ENCODE peak calls at places on chromosomes 4 and X, in four cellular contexts. One of them, this sample, is unnamed.

GRCh38 chrX:38638952-38639529 is 77.7 kb downstream of the TSPAN7 start:
- DNase-seq in HepG2: peak; percentile 28
- DNase-seq in tibial nerve: no peak
- DNase-seq in right lobe of liver: no peak
- DNase-seq in this sample: no peak

GRCh38 chrX:134396174-134396573 is 63.8 kb upstream of the HPRT1 start:
- DNase-seq in HepG2: no peak
- DNase-seq in tibial nerve: no peak
- DNase-seq in right lobe of liver: no peak
- DNase-seq in this sample: no peak

GRCh38 chr4:521636-522330 is 22.8 kb downstream of the PIGG start:
- DNase-seq in HepG2: no peak
- DNase-seq in tibial nerve: no peak
- DNase-seq in right lobe of liver: no peak
- DNase-seq in this sample: no peak

GRCh38 chr4:158018090-158018808 is 154.6 kb downstream of the GASK1B start:
- DNase-seq in HepG2: no peak
- DNase-seq in tibial nerve: no peak
- DNase-seq in right lobe of liver: no peak
- DNase-seq in this sample: no peak

GRCh38 chr4:124322234-124322831 is 390.2 kb downstream of the ANKRD50 start:
- DNase-seq in HepG2: peak; percentile 8
- DNase-seq in tibial nerve: no peak
- DNase-seq in right lobe of liver: no peak
- DNase-seq in this sample: no peak

GRCh38 chrX:63686878-63687714 is 97.9 kb downstream of the ARHGEF9 start:
- DNase-seq in HepG2: peak; percentile 23
- DNase-seq in tibial nerve: no peak
- DNase-seq in right lobe of liver: no peak
- DNase-seq in this sample: no peak

GRCh38 chr4:67762091-67762490 is 7.9 kb upstream of the GNRHR start:
- DNase-seq in HepG2: no peak
- DNase-seq in tibial nerve: no peak
- DNase-seq in right lobe of liver: no peak
- DNase-seq in this sample: no peak

GRCh38 chr4:42281324-42282020 is 115.8 kb upstream of the SHISA3 start:
- DNase-seq in HepG2: no peak
- DNase-seq in tibial nerve: no peak
- DNase-seq in right lobe of liver: no peak
- DNase-seq in this sample: no peak

GRCh38 chr4:82903737-82904136 is 3.2 kb downstream of the THAP9 start:
- DNase-seq in HepG2: no peak
- DNase-seq in tibial nerve: no peak
- DNase-seq in right lobe of liver: no peak
- DNase-seq in this sample: no peak

GRCh38 chrX:151178746-151179145 is 2.4 kb downstream of the GPR50 start:
- DNase-seq in HepG2: no peak
- DNase-seq in tibial nerve: no peak
- DNase-seq in right lobe of liver: no peak
- DNase-seq in this sample: no peak

GRCh38 chrX:51776851-51777250 is 33.6 kb downstream of the GSPT2 start:
- DNase-seq in HepG2: no peak
- DNase-seq in tibial nerve: no peak
- DNase-seq in right lobe of liver: no peak
- DNase-seq in this sample: no peak

GRCh38 chrX:16496175-16496574 is 153.8 kb upstream of the S100G start:
- DNase-seq in HepG2: no peak
- DNase-seq in tibial nerve: no peak
- DNase-seq in right lobe of liver: no peak
- DNase-seq in this sample: no peak

GRCh38 chr4:184664445-184665210 is 15.1 kb downstream of the PRIMPOL start:
- DNase-seq in HepG2: no peak
- DNase-seq in tibial nerve: no peak
- DNase-seq in right lobe of liver: no peak
- DNase-seq in this sample: no peak

GRCh38 chr4:168515222-168516011 is 18.6 kb downstream of the PALLD start:
- DNase-seq in HepG2: no peak
- DNase-seq in tibial nerve: no peak
- DNase-seq in right lobe of liver: no peak
- DNase-seq in this sample: no peak

GRCh38 chr4:80471701-80472100 is 136.2 kb downstream of the CFAP299 start:
- DNase-seq in HepG2: no peak
- DNase-seq in tibial nerve: no peak
- DNase-seq in right lobe of liver: peak; percentile 65
- DNase-seq in this sample: no peak

GRCh38 chr4:123298798-123299197 is 97.8 kb upstream of the SPRY1 start:
- DNase-seq in HepG2: no peak
- DNase-seq in tibial nerve: no peak
- DNase-seq in right lobe of liver: no peak
- DNase-seq in this sample: no peak

GRCh38 chrX:10007604-10008003 is 40.4 kb downstream of the CLDN34 start:
- DNase-seq in HepG2: no peak
- DNase-seq in tibial nerve: no peak
- DNase-seq in right lobe of liver: no peak
- DNase-seq in this sample: no peak

GRCh38 chr4:153651961-153652784 is 31.9 kb upstream of the TLR2 start:
- DNase-seq in HepG2: no peak
- DNase-seq in tibial nerve: no peak
- DNase-seq in right lobe of liver: no peak
- DNase-seq in this sample: no peak

GRCh38 chr4:27692868-27693634 is 832.4 kb downstream of the STIM2 start:
- DNase-seq in HepG2: no peak
- DNase-seq in tibial nerve: no peak
- DNase-seq in right lobe of liver: no peak
- DNase-seq in this sample: no peak

GRCh38 chrX:134753185-134754008 is 95.1 kb upstream of the PLAC1 start:
- DNase-seq in HepG2: peak; percentile 1
- DNase-seq in tibial nerve: no peak
- DNase-seq in right lobe of liver: no peak
- DNase-seq in this sample: no peak

GRCh38 chr4:3679851-3680311 is 86.3 kb upstream of the ADRA2C start:
- DNase-seq in HepG2: no peak
- DNase-seq in tibial nerve: no peak
- DNase-seq in right lobe of liver: no peak
- DNase-seq in this sample: peak; percentile 44

GRCh38 chr4:55609393-55609821 is 17.4 kb upstream of the PDCL2 start:
- DNase-seq in HepG2: no peak
- DNase-seq in tibial nerve: no peak
- DNase-seq in right lobe of liver: no peak
- DNase-seq in this sample: no peak

GRCh38 chrX:1903380-1903935 is 288.6 kb downstream of the ASMT start:
- DNase-seq in HepG2: peak; percentile 70
- DNase-seq in tibial nerve: no peak
- DNase-seq in right lobe of liver: no peak
- DNase-seq in this sample: no peak

GRCh38 chr4:41369680-41370079 is 113.0 kb downstream of the UCHL1 start:
- DNase-seq in HepG2: no peak
- DNase-seq in tibial nerve: no peak
- DNase-seq in right lobe of liver: peak; percentile 62
- DNase-seq in this sample: peak; percentile 88

GRCh38 chr4:152735302-152735917 is 44.1 kb downstream of the TIGD4 start:
- DNase-seq in HepG2: no peak
- DNase-seq in tibial nerve: no peak
- DNase-seq in right lobe of liver: no peak
- DNase-seq in this sample: no peak

GRCh38 chr4:184344899-184345572 is 127.4 kb upstream of the ENPP6 start:
- DNase-seq in HepG2: no peak
- DNase-seq in tibial nerve: no peak
- DNase-seq in right lobe of liver: peak; percentile 65
- DNase-seq in this sample: peak; percentile 78

GRCh38 chr4:167234388-167234881 is at the start of gene SPOCK3:
- DNase-seq in HepG2: no peak
- DNase-seq in tibial nerve: no peak
- DNase-seq in right lobe of liver: peak; percentile 61
- DNase-seq in this sample: peak; percentile 12

GRCh38 chr4:85761803-85762202 is 286.9 kb downstream of the ARHGAP24 start:
- DNase-seq in HepG2: no peak
- DNase-seq in tibial nerve: peak; percentile 23
- DNase-seq in right lobe of liver: no peak
- DNase-seq in this sample: peak; percentile 23

GRCh38 chrX:71177327-71177726 is 32.7 kb downstream of the NLGN3 start:
- DNase-seq in HepG2: peak; percentile 14
- DNase-seq in tibial nerve: no peak
- DNase-seq in right lobe of liver: no peak
- DNase-seq in this sample: no peak

GRCh38 chr4:105145913-105146285 is 777 bp upstream of the TET2 start:
- DNase-seq in HepG2: no peak
- DNase-seq in tibial nerve: no peak
- DNase-seq in right lobe of liver: peak; percentile 69
- DNase-seq in this sample: no peak

GRCh38 chr4:101337688-101338087 is 9.6 kb downstream of the PPP3CA start:
- DNase-seq in HepG2: no peak
- DNase-seq in tibial nerve: no peak
- DNase-seq in right lobe of liver: no peak
- DNase-seq in this sample: no peak

GRCh38 chrX:22950278-22951266 is 49.2 kb upstream of the DDX53 start:
- DNase-seq in HepG2: no peak
- DNase-seq in tibial nerve: no peak
- DNase-seq in right lobe of liver: no peak
- DNase-seq in this sample: no peak

GRCh38 chr4:185566972-185567749 is 31.9 kb upstream of the PDLIM3 start:
- DNase-seq in HepG2: peak; percentile 78
- DNase-seq in tibial nerve: no peak
- DNase-seq in right lobe of liver: no peak
- DNase-seq in this sample: peak; percentile 64

GRCh38 chr4:76956961-76957738 is 7.6 kb downstream of the SEPTIN11 start:
- DNase-seq in HepG2: peak; percentile 32
- DNase-seq in tibial nerve: no peak
- DNase-seq in right lobe of liver: no peak
- DNase-seq in this sample: no peak

DNA sequence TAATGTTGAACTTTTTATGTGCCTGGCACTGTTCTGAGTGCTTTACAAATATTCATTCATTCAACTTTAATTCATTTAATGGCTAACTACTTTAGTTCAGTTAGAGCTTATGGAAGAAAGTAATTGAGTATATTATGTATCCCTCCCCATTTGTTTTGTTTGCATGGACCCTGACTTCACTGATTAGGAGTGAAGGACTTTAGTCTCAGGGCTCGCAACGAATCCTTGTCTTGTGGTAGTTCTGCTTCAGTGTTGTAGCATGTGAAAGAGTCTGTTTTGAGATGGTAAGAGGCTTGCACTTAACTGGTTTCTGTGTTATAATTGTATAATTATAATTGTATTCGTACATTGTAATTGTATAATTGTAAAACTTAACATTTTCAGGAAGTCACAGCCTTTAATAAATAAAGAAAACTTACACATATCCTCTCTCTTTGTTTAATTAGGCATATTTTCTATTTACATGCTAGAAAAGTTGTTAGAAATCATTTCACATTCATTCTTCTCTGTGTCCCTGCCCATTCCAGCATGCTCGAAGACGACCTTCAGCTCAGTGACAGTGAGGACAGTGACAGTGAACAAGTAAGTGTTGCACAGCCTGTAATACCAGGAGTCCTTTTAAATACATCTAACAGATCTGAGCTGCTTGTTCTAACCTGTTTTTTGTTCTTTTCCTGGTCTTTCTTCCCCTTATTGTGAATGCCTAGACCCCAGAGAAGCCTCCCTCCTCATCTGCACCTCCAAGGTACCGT is 115.1 kb downstream of the KLHL8 start:
- DNase-seq in HepG2: peak; percentile 77
- DNase-seq in tibial nerve: no peak
- DNase-seq in right lobe of liver: no peak
- DNase-seq in this sample: no peak
- H3K4me1 ChIP-seq in HepG2: peaks cover 42% of the 10 kb centered on the region
- H3K4me1 ChIP-seq in tibial nerve: peaks cover 69% of the 10 kb centered on the region
- H3K4me1 ChIP-seq in right lobe of liver: no peaks in the 10 kb centered on the region
- H3K4me1 ChIP-seq in this sample: peaks cover 81% of the 10 kb centered on the region

GRCh38 chrX:135984220-135984619 is 1.0 kb upstream of the SLC9A6 start:
- DNase-seq in HepG2: no peak
- DNase-seq in tibial nerve: no peak
- DNase-seq in right lobe of liver: no peak
- DNase-seq in this sample: no peak
- H3K4me3 ChIP-seq in HepG2: peak overlapping the region; percentile 79
- H3K4me3 ChIP-seq in tibial nerve: no peak overlapping the region
- H3K4me3 ChIP-seq in right lobe of liver: no peak overlapping the region
- H3K4me3 ChIP-seq in this sample: peak overlapping the region; percentile 79

GRCh38 chrX:106950381-106950780 is 30.2 kb downstream of the CLDN2 start:
- DNase-seq in HepG2: no peak
- DNase-seq in tibial nerve: no peak
- DNase-seq in right lobe of liver: no peak
- DNase-seq in this sample: no peak

GRCh38 chrX:106951230-106951629 is 31.0 kb downstream of the CLDN2 start:
- DNase-seq in HepG2: no peak
- DNase-seq in tibial nerve: no peak
- DNase-seq in right lobe of liver: no peak
- DNase-seq in this sample: no peak

GRCh38 chrX:106952089-106952488 is 31.9 kb downstream of the CLDN2 start:
- DNase-seq in HepG2: no peak
- DNase-seq in tibial nerve: no peak
- DNase-seq in right lobe of liver: no peak
- DNase-seq in this sample: no peak

GRCh38 chrX:106948641-106949040 is 28.4 kb downstream of the CLDN2 start:
- DNase-seq in HepG2: no peak
- DNase-seq in tibial nerve: no peak
- DNase-seq in right lobe of liver: no peak
- DNase-seq in this sample: no peak

DNA sequence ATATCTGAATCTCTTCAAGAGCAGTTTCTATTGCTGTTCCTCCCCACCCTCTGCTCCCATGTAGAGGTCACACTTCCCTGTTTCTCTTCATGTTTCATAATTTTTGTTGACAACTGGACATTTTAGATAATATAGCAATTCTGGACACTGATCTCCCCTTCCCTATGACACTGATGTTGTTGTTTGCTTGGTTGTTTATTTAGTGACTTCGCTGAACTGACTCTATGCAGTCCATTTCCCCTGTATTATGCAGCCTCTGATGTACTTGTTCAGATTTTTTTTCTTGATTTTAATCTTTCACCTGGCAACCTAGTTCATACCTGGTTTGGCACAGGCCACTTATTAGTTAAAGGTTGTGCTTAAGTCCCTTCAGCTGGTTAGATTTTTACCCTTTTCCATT is 29.2 kb downstream of the CLDN2 start:
- DNase-seq in HepG2: no peak
- DNase-seq in tibial nerve: no peak
- DNase-seq in right lobe of liver: no peak
- DNase-seq in this sample: no peak
- H3K36me3 ChIP-seq in HepG2: no peaks in the 10 kb centered on the region
- H3K36me3 ChIP-seq in tibial nerve: no peaks in the 10 kb centered on the region
- H3K36me3 ChIP-seq in right lobe of liver: no peaks in the 10 kb centered on the region
- H3K36me3 ChIP-seq in this sample: no peaks in the 10 kb centered on the region

GRCh38 chr4:47465008-47465407 is 1.5 kb upstream of the COMMD8 start:
- DNase-seq in HepG2: no peak
- DNase-seq in tibial nerve: no peak
- DNase-seq in right lobe of liver: no peak
- DNase-seq in this sample: no peak
- H3K4me1 ChIP-seq in HepG2: peaks cover 24% of the 10 kb centered on the region
- H3K4me1 ChIP-seq in tibial nerve: peaks cover 29% of the 10 kb centered on the region
- H3K4me1 ChIP-seq in right lobe of liver: no peaks in the 10 kb centered on the region
- H3K4me1 ChIP-seq in this sample: no peaks in the 10 kb centered on the region

DNA sequence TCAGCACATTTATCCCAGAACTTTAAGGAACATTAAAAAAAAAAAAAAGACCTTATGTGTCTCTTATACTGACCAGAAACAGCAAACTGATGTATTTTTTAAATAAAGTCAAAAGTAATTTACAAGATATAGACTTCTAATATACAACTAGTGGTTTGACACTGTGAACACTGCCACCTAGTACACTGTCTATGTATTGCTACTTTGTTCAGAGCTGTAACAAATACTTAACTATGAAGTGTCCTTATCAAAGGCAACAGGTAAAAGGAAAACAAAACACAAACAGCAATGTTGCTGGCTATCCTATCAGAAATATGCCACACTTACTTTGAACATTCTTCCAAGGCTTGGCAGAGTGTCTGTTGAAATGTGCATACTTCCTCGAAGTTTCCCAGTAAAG is 60.4 kb downstream of the CD40LG start:
- DNase-seq in HepG2: no peak
- DNase-seq in tibial nerve: no peak
- DNase-seq in right lobe of liver: no peak
- DNase-seq in this sample: no peak
- H3K4me3 ChIP-seq in HepG2: no peak overlapping the region
- H3K4me3 ChIP-seq in tibial nerve: no peak overlapping the region
- H3K4me3 ChIP-seq in right lobe of liver: no peak overlapping the region
- H3K4me3 ChIP-seq in this sample: no peak overlapping the region

This sample was measured in psoas muscle.